ENCODE peak calls at places on chromosomes 3 and 15, in seven cellular contexts. One of them, this sample, is unnamed.

GRCh38 chr3:40387001-40387894 is at the start of gene ENTPD3:
- DNase-seq in ovary: no peak
- DNase-seq in epithelial cell of esophagus: peak
- DNase-seq in HL-60: no peak
- DNase-seq in astrocyte of the spinal cord: no peak
- DNase-seq in PC-9: peak
- DNase-seq in A549: no peak
- DNase-seq in this sample: no peak

GRCh38 chr15:90400759-90401314 is 12.8 kb downstream of the IQGAP1 start:
- DNase-seq in ovary: peak
- DNase-seq in A549: peak
- DNase-seq in HL-60: peak
- DNase-seq in PC-9: peak
- DNase-seq in astrocyte of the spinal cord: peak
- DNase-seq in epithelial cell of esophagus: peak
- DNase-seq in this sample: peak

GRCh38 chr3:170476291-170476690 is 57.6 kb downstream of the CLDN11 start:
- DNase-seq in HL-60: no peak
- DNase-seq in A549: no peak
- DNase-seq in PC-9: peak
- DNase-seq in ovary: no peak
- DNase-seq in astrocyte of the spinal cord: no peak
- DNase-seq in epithelial cell of esophagus: peak
- DNase-seq in this sample: no peak

GRCh38 chr15:40070166-40070557 is 31.2 kb upstream of the SRP14 start:
- DNase-seq in HL-60: no peak
- DNase-seq in A549: no peak
- DNase-seq in epithelial cell of esophagus: no peak
- DNase-seq in ovary: no peak
- DNase-seq in astrocyte of the spinal cord: no peak
- DNase-seq in PC-9: no peak
- DNase-seq in this sample: no peak

GRCh38 chr3:172651936-172652595 is 58.8 kb downstream of the NCEH1 start:
- DNase-seq in A549: no peak
- DNase-seq in HL-60: no peak
- DNase-seq in ovary: no peak
- DNase-seq in astrocyte of the spinal cord: no peak
- DNase-seq in epithelial cell of esophagus: no peak
- DNase-seq in PC-9: no peak
- DNase-seq in this sample: no peak

GRCh38 chr3:33791477-33792166 is 6.8 kb upstream of the PDCD6IP start:
- DNase-seq in epithelial cell of esophagus: peak
- DNase-seq in astrocyte of the spinal cord: no peak
- DNase-seq in HL-60: peak
- DNase-seq in A549: peak
- DNase-seq in ovary: no peak
- DNase-seq in PC-9: peak
- DNase-seq in this sample: no peak

GRCh38 chr3:170640737-170641171 is 54.9 kb upstream of the SLC7A14 start:
- DNase-seq in HL-60: no peak
- DNase-seq in epithelial cell of esophagus: no peak
- DNase-seq in PC-9: no peak
- DNase-seq in ovary: no peak
- DNase-seq in A549: no peak
- DNase-seq in astrocyte of the spinal cord: no peak
- DNase-seq in this sample: no peak

GRCh38 chr15:90701048-90701447 is 16.1 kb upstream of the BLM start:
- DNase-seq in astrocyte of the spinal cord: no peak
- DNase-seq in PC-9: no peak
- DNase-seq in ovary: no peak
- DNase-seq in HL-60: peak
- DNase-seq in epithelial cell of esophagus: no peak
- DNase-seq in A549: no peak
- DNase-seq in this sample: no peak

GRCh38 chr3:43169987-43170386 is 64.1 kb upstream of the POMGNT2 start:
- DNase-seq in HL-60: no peak
- DNase-seq in A549: no peak
- DNase-seq in astrocyte of the spinal cord: no peak
- DNase-seq in ovary: no peak
- DNase-seq in PC-9: no peak
- DNase-seq in epithelial cell of esophagus: no peak
- DNase-seq in this sample: no peak

GRCh38 chr3:52046186-52046913 is 10.0 kb downstream of the DUSP7 start:
- DNase-seq in epithelial cell of esophagus: peak
- DNase-seq in HL-60: no peak
- DNase-seq in PC-9: peak
- DNase-seq in ovary: no peak
- DNase-seq in astrocyte of the spinal cord: peak
- DNase-seq in A549: peak
- DNase-seq in this sample: peak

DNA sequence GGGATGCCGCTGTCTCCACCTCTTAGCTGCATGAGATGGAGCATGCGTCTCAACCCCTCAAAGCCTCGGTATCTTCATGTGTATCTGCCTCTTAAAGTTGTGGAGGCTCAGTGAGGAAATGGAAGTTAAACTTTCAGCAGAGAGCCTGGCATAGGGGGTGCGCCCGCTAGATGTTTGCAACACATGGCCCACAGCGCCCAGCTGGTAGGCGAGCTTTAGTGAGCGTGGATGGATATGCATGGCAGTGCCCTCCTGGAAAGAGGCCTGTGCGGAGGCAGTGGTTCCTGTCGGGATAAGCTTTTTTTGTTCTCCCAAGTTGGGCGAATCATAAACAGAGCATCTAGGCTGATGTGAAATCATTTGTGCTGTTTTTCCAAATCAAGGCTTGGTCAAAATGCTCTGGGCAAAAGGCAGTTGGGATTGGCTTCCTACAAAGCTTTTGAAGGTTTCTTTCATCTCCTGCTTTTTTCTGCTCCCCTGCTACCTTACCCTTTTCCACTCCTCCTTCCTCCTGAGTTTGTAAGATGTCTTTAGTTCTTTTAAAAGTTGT is 272.4 kb upstream of the TPM1 start:
- DNase-seq in astrocyte of the spinal cord: no peak
- DNase-seq in PC-9: no peak
- DNase-seq in A549: no peak
- DNase-seq in epithelial cell of esophagus: peak
- DNase-seq in HL-60: no peak
- DNase-seq in ovary: no peak
- DNase-seq in this sample: no peak
- H3K4me3 ChIP-seq in astrocyte of the spinal cord: no peak
- H3K4me3 ChIP-seq in PC-9: no peak
- H3K4me3 ChIP-seq in A549: no peak
- H3K4me3 ChIP-seq in epithelial cell of esophagus: no peak
- H3K4me3 ChIP-seq in HL-60: no peak
- H3K4me3 ChIP-seq in ovary: no peak
- H3K4me3 ChIP-seq in this sample: no peak

GRCh38 chr3:181705081-181705480 is 6.6 kb upstream of the SOX2 start:
- DNase-seq in astrocyte of the spinal cord: no peak
- DNase-seq in ovary: no peak
- DNase-seq in PC-9: no peak
- DNase-seq in epithelial cell of esophagus: no peak
- DNase-seq in A549: no peak
- DNase-seq in HL-60: no peak
- DNase-seq in this sample: no peak

GRCh38 chr3:181707980-181708379 is 3.7 kb upstream of the SOX2 start:
- DNase-seq in HL-60: no peak
- DNase-seq in epithelial cell of esophagus: no peak
- DNase-seq in ovary: no peak
- DNase-seq in PC-9: no peak
- DNase-seq in A549: no peak
- DNase-seq in astrocyte of the spinal cord: no peak
- DNase-seq in this sample: no peak

GRCh38 chr3:181704421-181705066 is 7.2 kb upstream of the SOX2 start:
- DNase-seq in ovary: no peak
- DNase-seq in epithelial cell of esophagus: no peak
- DNase-seq in astrocyte of the spinal cord: no peak
- DNase-seq in A549: no peak
- DNase-seq in HL-60: no peak
- DNase-seq in PC-9: no peak
- DNase-seq in this sample: no peak

GRCh38 chr3:181700168-181701087 is 11.3 kb upstream of the SOX2 start:
- DNase-seq in HL-60: peak
- DNase-seq in PC-9: peak
- DNase-seq in A549: peak
- DNase-seq in ovary: peak
- DNase-seq in astrocyte of the spinal cord: peak
- DNase-seq in epithelial cell of esophagus: peak
- DNase-seq in this sample: peak

DNA sequence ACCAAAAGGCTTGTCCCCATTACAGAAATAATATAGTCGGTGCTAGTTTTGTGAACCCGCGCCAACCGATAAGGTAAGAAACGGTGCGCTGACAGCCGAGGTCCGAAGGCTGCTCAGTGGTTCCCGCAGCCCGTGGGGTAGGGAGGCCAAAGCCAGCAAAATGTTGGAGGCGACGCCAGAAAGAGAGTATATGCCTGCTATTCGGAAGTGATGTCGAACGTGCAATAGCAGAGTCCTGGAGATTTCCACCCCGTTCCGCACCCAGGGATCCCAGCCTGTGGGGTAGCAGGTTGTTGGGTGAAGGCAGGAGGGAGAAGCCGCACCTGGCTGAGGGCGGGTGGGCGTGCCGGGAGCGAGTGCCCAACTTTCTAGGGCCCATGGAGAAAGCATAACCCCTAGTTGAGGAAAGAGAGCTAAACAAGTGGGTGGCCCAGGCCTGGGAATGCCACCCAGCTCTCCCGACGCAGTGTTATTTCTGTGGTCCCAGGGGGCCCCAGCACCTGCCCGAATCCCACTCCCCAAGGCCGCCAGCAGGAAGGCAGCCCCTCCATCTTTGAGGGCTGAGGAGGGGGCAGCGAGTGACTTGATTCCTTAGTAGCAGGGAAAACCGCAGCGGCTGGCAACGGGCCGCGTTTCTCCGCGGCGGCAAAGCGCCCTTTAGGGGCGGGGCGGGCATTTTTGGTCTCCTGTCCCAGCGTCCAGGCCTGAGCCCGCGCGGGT is 7.9 kb upstream of the SOX2 start:
- DNase-seq in PC-9: no peak
- DNase-seq in astrocyte of the spinal cord: no peak
- DNase-seq in HL-60: no peak
- DNase-seq in ovary: no peak
- DNase-seq in A549: no peak
- DNase-seq in epithelial cell of esophagus: no peak
- DNase-seq in this sample: no peak
- H3K4me3 ChIP-seq in PC-9: no peak
- H3K4me3 ChIP-seq in astrocyte of the spinal cord: no peak
- H3K4me3 ChIP-seq in HL-60: no peak
- H3K4me3 ChIP-seq in ovary: no peak
- H3K4me3 ChIP-seq in A549: no peak
- H3K4me3 ChIP-seq in epithelial cell of esophagus: no peak
- H3K4me3 ChIP-seq in this sample: no peak

GRCh38 chr15:96353931-96354730 is 23.6 kb downstream of the NR2F2 start:
- DNase-seq in PC-9: no peak
- DNase-seq in ovary: peak
- DNase-seq in epithelial cell of esophagus: peak
- DNase-seq in HL-60: peak
- DNase-seq in astrocyte of the spinal cord: peak
- DNase-seq in A549: no peak
- DNase-seq in this sample: peak
- H3K4me3 ChIP-seq in PC-9: peak
- H3K4me3 ChIP-seq in ovary: peak
- H3K4me3 ChIP-seq in epithelial cell of esophagus: peak
- H3K4me3 ChIP-seq in HL-60: peak
- H3K4me3 ChIP-seq in astrocyte of the spinal cord: peak
- H3K4me3 ChIP-seq in A549: peak
- H3K4me3 ChIP-seq in this sample: peak

GRCh38 chr3:156172536-156172935 is 52.2 kb downstream of the KCNAB1 start:
- DNase-seq in ovary: no peak
- DNase-seq in astrocyte of the spinal cord: no peak
- DNase-seq in A549: no peak
- DNase-seq in epithelial cell of esophagus: no peak
- DNase-seq in HL-60: no peak
- DNase-seq in PC-9: no peak
- DNase-seq in this sample: no peak
- H3K4me3 ChIP-seq in ovary: no peak
- H3K4me3 ChIP-seq in astrocyte of the spinal cord: no peak
- H3K4me3 ChIP-seq in A549: no peak
- H3K4me3 ChIP-seq in epithelial cell of esophagus: no peak
- H3K4me3 ChIP-seq in HL-60: no peak
- H3K4me3 ChIP-seq in PC-9: no peak
- H3K4me3 ChIP-seq in this sample: no peak

GRCh38 chr3:195270079-195270349 is 945 bp downstream of the XXYLT1 start:
- DNase-seq in HL-60: no peak
- DNase-seq in astrocyte of the spinal cord: no peak
- DNase-seq in A549: no peak
- DNase-seq in PC-9: no peak
- DNase-seq in ovary: no peak
- DNase-seq in epithelial cell of esophagus: no peak
- DNase-seq in this sample: no peak
- H3K4me3 ChIP-seq in HL-60: peak
- H3K4me3 ChIP-seq in astrocyte of the spinal cord: peak
- H3K4me3 ChIP-seq in A549: peak
- H3K4me3 ChIP-seq in PC-9: peak
- H3K4me3 ChIP-seq in ovary: peak
- H3K4me3 ChIP-seq in epithelial cell of esophagus: peak
- H3K4me3 ChIP-seq in this sample: peak

This sample was measured in fibroblast of lung.